ENCODE peak calls at places on chromosome 12, in six cellular contexts. K, N, B, W, Y and S are unnamed samples.

GRCh38 chr12:29264424-29264823 is 115.3 kb downstream of the FAR2 start:
- DNase-seq in W (no peak), Y (no peak), B (no peak), N (no peak), K (no peak), S (no peak)

GRCh38 chr12:51270847-51271518 is 768 bp upstream of the SMAGP start:
- DNase-seq in N (no peak), Y (no peak), K (peak), W (no peak), B (peak), S (no peak)

GRCh38 chr12:106301241-106301610 is 1.3 kb upstream of the TCP11L2 start:
- DNase-seq in B (no peak), Y (no peak), N (no peak), K (no peak), W (no peak), S (no peak)

GRCh38 chr12:68345763-68346162 is 13.6 kb upstream of the MDM1 start:
- DNase-seq in W (no peak), N (no peak), B (no peak), Y (no peak), K (no peak), S (no peak)

GRCh38 chr12:128830505-128830893 is 6.7 kb upstream of the SLC15A4 start:
- DNase-seq in K (no peak), N (no peak), B (no peak), Y (no peak), W (no peak), S (peak)

GRCh38 chr12:31966558-31967205 is 7.5 kb downstream of the RESF1 start:
- DNase-seq in K (no peak), B (no peak), N (no peak), W (no peak), Y (no peak), S (no peak)

GRCh38 chr12:79673334-79673733 is 17.4 kb downstream of the PAWR start:
- DNase-seq in Y (no peak), B (no peak), W (no peak), K (no peak), N (no peak), S (peak)

GRCh38 chr12:52249511-52250047 is 16.5 kb downstream of the KRT7 start:
- DNase-seq in Y (peak), N (no peak), B (no peak), W (no peak), K (no peak), S (no peak)

GRCh38 chr12:64660237-64661018 is 50.1 kb downstream of the RASSF3 start:
- DNase-seq in K (no peak), B (no peak), Y (peak), N (no peak), W (no peak), S (no peak)

GRCh38 chr12:130715150-130715995 is 726 bp downstream of the RIMBP2 start:
- DNase-seq in W (no peak), K (no peak), B (no peak), Y (no peak), N (peak), S (no peak)

GRCh38 chr12:104974626-104975290 is 11.4 kb upstream of the NOPCHAP1 start:
- DNase-seq in K (no peak), Y (no peak), N (no peak), W (no peak), B (peak), S (peak)

GRCh38 chr12:49796155-49796554 is 32.1 kb downstream of the NCKAP5L start:
- DNase-seq in K (no peak), N (no peak), W (no peak), Y (no peak), B (no peak), S (no peak)

GRCh38 chr12:131066886-131067490 is 113.3 kb downstream of the ADGRD1 start:
- DNase-seq in K (no peak), B (no peak), Y (no peak), N (no peak), W (no peak), S (no peak)

GRCh38 chr12:104010800-104011199 is 39.2 kb downstream of the GLT8D2 start:
- DNase-seq in Y (no peak), N (no peak), B (no peak), W (no peak), K (no peak), S (no peak)

GRCh38 chr12:115934046-115934445 is 343.4 kb downstream of the MED13L start:
- DNase-seq in Y (no peak), N (no peak), K (no peak), B (no peak), W (no peak), S (no peak)

GRCh38 chr12:5026342-5026938 is 17.2 kb upstream of the KCNA5 start:
- DNase-seq in N (no peak), B (no peak), K (no peak), Y (no peak), W (no peak), S (no peak)